ENCODE peak calls at places on chromosomes 2 and 18, in nine cellular contexts. R is hepatocyte, B is fibroblast of lung, X is GM23338, E is GM23248, G is A549, C is mesenchymal stem cell, T is mesendoderm, D is IMR-90. Z is an unnamed sample.

GRCh38 chr18:2910261-2910660 is 63.5 kb downstream of the EMILIN2 start:
- DNase-seq in R (no peak), B (no peak), X (no peak), E (no peak), G (no peak), C (no peak), T (no peak), D (no peak), Z (no peak)

GRCh38 chr18:41600693-41601391 is 354.2 kb upstream of the PIK3C3 start:
- DNase-seq in R (no peak), B (no peak), X (no peak), E (no peak), G (no peak), C (no peak), T (no peak), D (no peak), Z (no peak)

GRCh38 chr18:59189746-59190145 is 30.2 kb upstream of the GRP start:
- DNase-seq in R (no peak), B (no peak), X (no peak), E (peak; percentile 44), G (no peak), C (no peak), T (no peak), D (peak; percentile 5), Z (no peak)

GRCh38 chr2:130744287-130745117 is 10.8 kb upstream of the AMER3 start:
- DNase-seq in R (peak; percentile 77), B (no peak), X (peak; percentile 8), E (no peak), G (no peak), C (no peak), T (peak; percentile 92), D (no peak), Z (no peak)

GRCh38 chr18:79972720-79973119 is 8.3 kb downstream of the HSBP1L1 start:
- DNase-seq in R (no peak), B (no peak), X (no peak), E (no peak), G (no peak), C (no peak), T (no peak), D (no peak), Z (no peak)

GRCh38 chr18:7946724-7947377 is 379.7 kb downstream of the PTPRM start:
- DNase-seq in R (peak; percentile 73), B (peak; percentile 79), X (peak; percentile 25), E (peak; percentile 75), G (peak; percentile 79), C (peak; percentile 91), T (peak; percentile 48), D (peak; percentile 89), Z (no peak)

GRCh38 chr2:173432049-173432754 is 77.5 kb downstream of the CDCA7 start:
- DNase-seq in R (no peak), B (peak; percentile 27), X (no peak), E (peak; percentile 23), G (peak; percentile 11), C (no peak), T (no peak), D (peak; percentile 71), Z (peak; percentile 54)

GRCh38 chr2:217794133-217794986 is 208.4 kb downstream of the TNS1 start:
- DNase-seq in R (no peak), B (no peak), X (no peak), E (no peak), G (no peak), C (no peak), T (no peak), D (no peak), Z (no peak)

GRCh38 chr2:219109468-219109867 is 48.7 kb upstream of the IHH start:
- DNase-seq in R (peak; percentile 70), B (no peak), X (peak; percentile 84), E (no peak), G (no peak), C (no peak), T (peak; percentile 83), D (no peak), Z (no peak)

GRCh38 chr2:216761119-216761518 is 65.8 kb upstream of the IGFBP5 start:
- DNase-seq in R (no peak), B (no peak), X (no peak), E (no peak), G (no peak), C (no peak), T (no peak), D (no peak), Z (no peak)

GRCh38 chr18:55268146-55268545 is 308.9 kb upstream of the CCDC68 start:
- DNase-seq in R (no peak), B (peak; percentile 67), X (no peak), E (no peak), G (no peak), C (peak; percentile 34), T (no peak), D (no peak), Z (no peak)

GRCh38 chr2:24919100-24919976 is 699 bp downstream of the ADCY3 start:
- DNase-seq in R (peak; percentile 27), B (peak; percentile 11), X (peak; percentile 50), E (peak; percentile 65), G (peak; percentile 37), C (peak; percentile 33), T (peak; percentile 46), D (peak; percentile 12), Z (peak; percentile 72)

GRCh38 chr18:59986139-59986538 is 86.3 kb downstream of the PMAIP1 start:
- DNase-seq in R (no peak), B (no peak), X (no peak), E (no peak), G (no peak), C (no peak), T (no peak), D (no peak), Z (no peak)

GRCh38 chr18:35756506-35757117 is 175.1 kb downstream of the GALNT1 start:
- DNase-seq in R (peak; percentile 74), B (peak; percentile 45), X (peak; percentile 83), E (peak; percentile 77), G (peak; percentile 40), C (peak; percentile 64), T (peak; percentile 76), D (peak; percentile 59), Z (peak; percentile 93)

GRCh38 chr2:210502997-210503621 is 26.6 kb upstream of the LANCL1 start:
- DNase-seq in R (peak; percentile 71), B (peak; percentile 33), X (peak; percentile 77), E (peak; percentile 69), G (peak; percentile 64), C (peak; percentile 48), T (peak; percentile 62), D (peak; percentile 49), Z (peak; percentile 75)

GRCh38 chr2:210557721-210558120 is 1.3 kb downstream of the CPS1 start:
- DNase-seq in R (no peak), B (no peak), X (peak; percentile 81), E (no peak), G (no peak), C (no peak), T (peak; percentile 63), D (no peak), Z (no peak)

GRCh38 chr2:122391726-122392125 is 636.3 kb downstream of the TSN start:
- DNase-seq in R (no peak), B (no peak), X (no peak), E (no peak), G (no peak), C (no peak), T (no peak), D (no peak), Z (no peak)

GRCh38 chr2:240153418-240153817 is 13.0 kb upstream of the OTOS start:
- DNase-seq in R (no peak), B (no peak), X (no peak), E (no peak), G (no peak), C (no peak), T (no peak), D (no peak), Z (no peak)

GRCh38 chr2:104976603-104977120 is 61.2 kb upstream of the MRPS9 start:
- DNase-seq in R (no peak), B (no peak), X (peak; percentile 79), E (no peak), G (peak; percentile 15), C (no peak), T (peak; percentile 72), D (no peak), Z (peak; percentile 92)
- H3K4me3 ChIP-seq in R (no peak overlapping the region), B (no peak overlapping the region), X (no peak overlapping the region), E (no peak overlapping the region), G (no peak overlapping the region), C (no peak overlapping the region), T (no peak overlapping the region), D (no peak overlapping the region), Z (peak overlapping the region; percentile 61)

DNA sequence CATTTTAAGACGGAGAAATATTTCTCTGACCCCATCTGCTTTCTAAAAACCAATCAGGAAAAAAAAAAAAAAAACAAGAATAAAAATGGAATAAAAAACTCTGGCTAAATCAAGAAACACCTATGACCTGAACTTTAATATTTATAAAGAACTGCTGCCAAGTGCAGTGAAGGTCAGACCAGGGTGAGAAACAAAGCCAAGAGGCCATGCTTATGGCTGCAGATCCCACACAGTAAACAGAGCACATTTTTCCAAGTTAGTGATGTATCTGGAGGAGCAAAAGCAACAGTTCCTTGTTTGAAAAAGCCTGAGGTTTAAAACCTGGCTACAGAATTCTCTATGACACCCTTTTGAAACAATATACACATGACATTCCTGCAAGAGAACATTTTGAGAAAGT is 242.3 kb downstream of the SRBD1 start:
- DNase-seq in R (no peak), B (no peak), X (no peak), E (no peak), G (no peak), C (no peak), T (no peak), D (no peak), Z (no peak)
- H3K4me2 ChIP-seq in R (no peak overlapping the region), B (no peak overlapping the region), X (no peak overlapping the region), E (no peak overlapping the region), G (no peak overlapping the region), C (no peak overlapping the region), T (no peak overlapping the region), D (no peak overlapping the region), Z (no peak overlapping the region)

GRCh38 chr18:46215902-46216723 is 111.9 kb downstream of the HAUS1 start:
- DNase-seq in R (no peak), B (no peak), X (no peak), E (no peak), G (no peak), C (no peak), T (no peak), D (no peak), Z (no peak)
- H3K4me1 ChIP-seq in R (no peaks in the 10 kb centered on the region), B (peaks cover 5% of the 10 kb centered on the region), X (no peaks in the 10 kb centered on the region), E (peaks cover 31% of the 10 kb centered on the region), G (peaks cover 3% of the 10 kb centered on the region), C (peaks cover 6% of the 10 kb centered on the region), T (no peaks in the 10 kb centered on the region), D (peaks cover 6% of the 10 kb centered on the region), Z (peaks cover 24% of the 10 kb centered on the region)

GRCh38 chr2:43130548-43130875 is 95.9 kb downstream of the ZFP36L2 start:
- DNase-seq in R (no peak), B (no peak), X (no peak), E (no peak), G (no peak), C (no peak), T (no peak), D (no peak), Z (no peak)

GRCh38 chr2:43131890-43132522 is 94.4 kb downstream of the ZFP36L2 start:
- DNase-seq in R (no peak), B (no peak), X (no peak), E (no peak), G (no peak), C (no peak), T (no peak), D (no peak), Z (no peak)

GRCh38 chr2:43132523-43133301 is 93.7 kb downstream of the ZFP36L2 start:
- DNase-seq in R (no peak), B (no peak), X (no peak), E (no peak), G (no peak), C (no peak), T (no peak), D (no peak), Z (no peak)

GRCh38 chr2:43129676-43130547 is 96.5 kb downstream of the ZFP36L2 start:
- DNase-seq in R (no peak), B (peak; percentile 61), X (no peak), E (no peak), G (no peak), C (no peak), T (no peak), D (peak; percentile 43), Z (no peak)

GRCh38 chr2:43131051-43131889 is 95.1 kb downstream of the ZFP36L2 start:
- DNase-seq in R (peak; percentile 91), B (peak; percentile 95), X (peak; percentile 70), E (peak; percentile 97), G (peak; percentile 87), C (peak; percentile 88), T (peak; percentile 88), D (peak; percentile 92), Z (peak; percentile 75)
- H3K4me3 ChIP-seq in R (no peak overlapping the region), B (no peak overlapping the region), X (no peak overlapping the region), E (no peak overlapping the region), G (no peak overlapping the region), C (no peak overlapping the region), T (no peak overlapping the region), D (no peak overlapping the region), Z (no peak overlapping the region)

Z was measured in Karpas-422.